ENCODE peak calls at places on chromosome 1, in six cellular contexts. One of them, this sample, is unnamed.
A peak's percentile ranks its signal among the peaks of the same experiment; 100 is the strongest.

GRCh38 chr1:158179301-158180041 is 1.2 kb upstream of the CD1D start:
- DNase-seq in effector CD8-positive, alpha-beta T cell: no peak
- DNase-seq in stimulated activated CD8-positive, alpha-beta memory T cell treated with anti-CD3 and anti-CD28 coated beads, Interleukin-7, amount 100 ng/mL, for 1 hour: no peak
- DNase-seq in activated CD4-positive, alpha-beta T cell treated with anti-CD3 and anti-CD28 coated beads, Interleukin-2, amount 50 U/mL, for 24 hours: no peak
- DNase-seq in mammary epithelial cell: no peak
- DNase-seq in GM03348: no peak
- DNase-seq in this sample: no peak

GRCh38 chr1:61403863-61404615 is 320.9 kb downstream of the TM2D1 start:
- DNase-seq in stimulated activated CD8-positive, alpha-beta memory T cell treated with anti-CD3 and anti-CD28 coated beads, Interleukin-7, amount 100 ng/mL, for 1 hour: no peak
- DNase-seq in activated CD4-positive, alpha-beta T cell treated with anti-CD3 and anti-CD28 coated beads, Interleukin-2, amount 50 U/mL, for 24 hours: no peak
- DNase-seq in GM03348: no peak
- DNase-seq in mammary epithelial cell: no peak
- DNase-seq in effector CD8-positive, alpha-beta T cell: no peak
- DNase-seq in this sample: no peak

GRCh38 chr1:20640183-20640597 is 6.9 kb downstream of the PINK1 start:
- DNase-seq in stimulated activated CD8-positive, alpha-beta memory T cell treated with anti-CD3 and anti-CD28 coated beads, Interleukin-7, amount 100 ng/mL, for 1 hour: peak; percentile 24
- DNase-seq in GM03348: peak; percentile 77
- DNase-seq in mammary epithelial cell: peak; percentile 37
- DNase-seq in effector CD8-positive, alpha-beta T cell: peak; percentile 26
- DNase-seq in activated CD4-positive, alpha-beta T cell treated with anti-CD3 and anti-CD28 coated beads, Interleukin-2, amount 50 U/mL, for 24 hours: no peak
- DNase-seq in this sample: peak; percentile 22

GRCh38 chr1:228866498-228866897 is 131.2 kb downstream of the RHOU start:
- DNase-seq in effector CD8-positive, alpha-beta T cell: no peak
- DNase-seq in stimulated activated CD8-positive, alpha-beta memory T cell treated with anti-CD3 and anti-CD28 coated beads, Interleukin-7, amount 100 ng/mL, for 1 hour: no peak
- DNase-seq in mammary epithelial cell: no peak
- DNase-seq in GM03348: no peak
- DNase-seq in activated CD4-positive, alpha-beta T cell treated with anti-CD3 and anti-CD28 coated beads, Interleukin-2, amount 50 U/mL, for 24 hours: no peak
- DNase-seq in this sample: no peak

GRCh38 chr1:68346192-68346808 is 103.5 kb downstream of the RPE65 start:
- DNase-seq in mammary epithelial cell: peak; percentile 18
- DNase-seq in stimulated activated CD8-positive, alpha-beta memory T cell treated with anti-CD3 and anti-CD28 coated beads, Interleukin-7, amount 100 ng/mL, for 1 hour: no peak
- DNase-seq in activated CD4-positive, alpha-beta T cell treated with anti-CD3 and anti-CD28 coated beads, Interleukin-2, amount 50 U/mL, for 24 hours: no peak
- DNase-seq in effector CD8-positive, alpha-beta T cell: no peak
- DNase-seq in GM03348: peak; percentile 51
- DNase-seq in this sample: no peak

GRCh38 chr1:241470361-241470760 is 49.2 kb downstream of the FH start:
- DNase-seq in activated CD4-positive, alpha-beta T cell treated with anti-CD3 and anti-CD28 coated beads, Interleukin-2, amount 50 U/mL, for 24 hours: no peak
- DNase-seq in GM03348: no peak
- DNase-seq in mammary epithelial cell: no peak
- DNase-seq in stimulated activated CD8-positive, alpha-beta memory T cell treated with anti-CD3 and anti-CD28 coated beads, Interleukin-7, amount 100 ng/mL, for 1 hour: no peak
- DNase-seq in effector CD8-positive, alpha-beta T cell: no peak
- DNase-seq in this sample: no peak

GRCh38 chr1:1889847-1890505 is 911 bp downstream of the GNB1 start:
- DNase-seq in stimulated activated CD8-positive, alpha-beta memory T cell treated with anti-CD3 and anti-CD28 coated beads, Interleukin-7, amount 100 ng/mL, for 1 hour: no peak
- DNase-seq in GM03348: peak; percentile 86
- DNase-seq in activated CD4-positive, alpha-beta T cell treated with anti-CD3 and anti-CD28 coated beads, Interleukin-2, amount 50 U/mL, for 24 hours: peak; percentile 20
- DNase-seq in effector CD8-positive, alpha-beta T cell: peak; percentile 22
- DNase-seq in mammary epithelial cell: peak; percentile 41
- DNase-seq in this sample: peak; percentile 47

GRCh38 chr1:10471411-10472219 is 714 bp downstream of the DFFA start:
- DNase-seq in stimulated activated CD8-positive, alpha-beta memory T cell treated with anti-CD3 and anti-CD28 coated beads, Interleukin-7, amount 100 ng/mL, for 1 hour: no peak
- DNase-seq in GM03348: no peak
- DNase-seq in activated CD4-positive, alpha-beta T cell treated with anti-CD3 and anti-CD28 coated beads, Interleukin-2, amount 50 U/mL, for 24 hours: no peak
- DNase-seq in mammary epithelial cell: no peak
- DNase-seq in effector CD8-positive, alpha-beta T cell: no peak
- DNase-seq in this sample: no peak

GRCh38 chr1:228066416-228066815 is 16.1 kb upstream of the ARF1 start:
- DNase-seq in stimulated activated CD8-positive, alpha-beta memory T cell treated with anti-CD3 and anti-CD28 coated beads, Interleukin-7, amount 100 ng/mL, for 1 hour: no peak
- DNase-seq in GM03348: no peak
- DNase-seq in mammary epithelial cell: no peak
- DNase-seq in effector CD8-positive, alpha-beta T cell: no peak
- DNase-seq in activated CD4-positive, alpha-beta T cell treated with anti-CD3 and anti-CD28 coated beads, Interleukin-2, amount 50 U/mL, for 24 hours: no peak
- DNase-seq in this sample: no peak

GRCh38 chr1:113770031-113770430 is 10.7 kb upstream of the PHTF1 start:
- DNase-seq in activated CD4-positive, alpha-beta T cell treated with anti-CD3 and anti-CD28 coated beads, Interleukin-2, amount 50 U/mL, for 24 hours: no peak
- DNase-seq in effector CD8-positive, alpha-beta T cell: no peak
- DNase-seq in mammary epithelial cell: no peak
- DNase-seq in GM03348: no peak
- DNase-seq in stimulated activated CD8-positive, alpha-beta memory T cell treated with anti-CD3 and anti-CD28 coated beads, Interleukin-7, amount 100 ng/mL, for 1 hour: no peak
- DNase-seq in this sample: no peak

GRCh38 chr1:56446531-56447098 is 132.7 kb downstream of the PLPP3 start:
- DNase-seq in stimulated activated CD8-positive, alpha-beta memory T cell treated with anti-CD3 and anti-CD28 coated beads, Interleukin-7, amount 100 ng/mL, for 1 hour: no peak
- DNase-seq in effector CD8-positive, alpha-beta T cell: no peak
- DNase-seq in mammary epithelial cell: no peak
- DNase-seq in GM03348: no peak
- DNase-seq in activated CD4-positive, alpha-beta T cell treated with anti-CD3 and anti-CD28 coated beads, Interleukin-2, amount 50 U/mL, for 24 hours: no peak
- DNase-seq in this sample: peak; percentile 54

GRCh38 chr1:1569341-1569740 is 5.3 kb downstream of the SSU72 start:
- DNase-seq in stimulated activated CD8-positive, alpha-beta memory T cell treated with anti-CD3 and anti-CD28 coated beads, Interleukin-7, amount 100 ng/mL, for 1 hour: no peak
- DNase-seq in effector CD8-positive, alpha-beta T cell: no peak
- DNase-seq in activated CD4-positive, alpha-beta T cell treated with anti-CD3 and anti-CD28 coated beads, Interleukin-2, amount 50 U/mL, for 24 hours: no peak
- DNase-seq in mammary epithelial cell: no peak
- DNase-seq in GM03348: no peak
- DNase-seq in this sample: no peak